ENCODE peak calls at places on chromosome 22, in four cellular contexts. F, I, D and L are unnamed samples.

GRCh38 chr22:35523167-35523928 is 17.3 kb upstream of the RASD2 start:
- DNase-seq in F (no peak), D (no peak), I (no peak), L (no peak)

GRCh38 chr22:20026996-20027601 is 6.2 kb downstream of the TANGO2 start:
- DNase-seq in F (no peak), D (no peak), I (no peak), L (no peak)

GRCh38 chr22:30519842-30520425 is 14.4 kb upstream of the SEC14L4 start:
- DNase-seq in I (no peak), D (no peak), F (no peak), L (no peak)

GRCh38 chr22:35761037-35761436 is 43.4 kb downstream of the APOL5 start:
- DNase-seq in D (no peak), I (no peak), F (no peak), L (no peak)

GRCh38 chr22:49721211-49721763 is 106.4 kb downstream of the BRD1 start:
- DNase-seq in I (no peak), D (no peak), F (no peak), L (no peak)

GRCh38 chr22:38870312-38870741 is 1.7 kb downstream of the CBX6 start:
- DNase-seq in D (peak), I (peak), F (peak), L (peak)

GRCh38 chr22:41524283-41524682 is 20.0 kb downstream of the POLR3H start:
- DNase-seq in D (no peak), F (no peak), I (no peak), L (no peak)

GRCh38 chr22:49545606-49546005 is 282.1 kb downstream of the BRD1 start:
- DNase-seq in F (no peak), D (no peak), I (no peak), L (no peak)

GRCh38 chr22:19121631-19122142 is 525 bp downstream of the DGCR2 start:
- DNase-seq in I (peak), D (no peak), F (no peak), L (no peak)

GRCh38 chr22:48783821-48784266 is 1043.8 kb downstream of the BRD1 start:
- DNase-seq in F (no peak), I (no peak), D (no peak), L (no peak)

GRCh38 chr22:24681236-24681635 is 78.2 kb downstream of the GGT1 start:
- DNase-seq in I (no peak), F (no peak), D (no peak), L (peak)

GRCh38 chr22:45311033-45311531 is 1.3 kb downstream of the FAM118A start:
- DNase-seq in F (no peak), I (no peak), D (no peak), L (no peak)

GRCh38 chr22:44807915-44808690 is 55.7 kb downstream of the ARHGAP8 start:
- DNase-seq in F (no peak), I (no peak), D (no peak), L (no peak)

GRCh38 chr22:44181033-44181911 is 547 bp downstream of the PARVG start:
- DNase-seq in F (peak), D (peak), I (peak), L (no peak)

GRCh38 chr22:45462034-45462655 is 40.5 kb upstream of the FBLN1 start:
- DNase-seq in D (no peak), F (no peak), I (no peak), L (no peak)

GRCh38 chr22:44213489-44214043 is 32.8 kb downstream of the PARVG start:
- DNase-seq in F (no peak), D (no peak), I (no peak), L (no peak)

GRCh38 chr22:17629167-17629489 is 579 bp upstream of the ATP6V1E1 start:
- DNase-seq in D (no peak), F (no peak), I (no peak), L (no peak)

GRCh38 chr22:41902932-41903421 is 11.9 kb downstream of the SHISA8 start:
- DNase-seq in D (no peak), F (no peak), I (no peak), L (no peak)

GRCh38 chr22:29798318-29798717 is 31.1 kb downstream of the UQCR10 start:
- DNase-seq in F (no peak), I (no peak), D (no peak), L (no peak)

GRCh38 chr22:38032681-38033521 is 24.3 kb upstream of the PICK1 start:
- DNase-seq in D (no peak), F (no peak), I (no peak), L (no peak)

GRCh38 chr22:31160328-31160978 is 471 bp downstream of the RNF185 start:
- DNase-seq in I (peak), D (no peak), F (no peak), L (no peak)

GRCh38 chr22:42358643-42359558 is 73.3 kb downstream of the NFAM1 start:
- DNase-seq in I (no peak), F (no peak), D (no peak), L (no peak)

GRCh38 chr22:24208012-24208749 is 26.9 kb downstream of the SUSD2 start:
- DNase-seq in F (no peak), D (no peak), I (peak), L (peak)

GRCh38 chr22:24244144-24244787 is 616 bp downstream of the GGT5 start:
- DNase-seq in D (no peak), F (no peak), I (no peak), L (no peak)